ENCODE peak calls at places on chromosomes 13 and 19, in nine cellular contexts. S is stomach; E is astrocyte; I is CD8-positive, alpha-beta memory T cell; G is Karpas-422; H is CD4-positive, alpha-beta memory T cell; Q is kidney; A is brain microvascular endothelial cell; K is K562. L is an unnamed sample.

GRCh38 chr13:40776681-40777165 is 5.7 kb upstream of the MRPS31 start:
- DNase-seq in S (no peak), E (peak), I (peak), G (peak), H (peak), Q (no peak), A (peak), K (peak), L (peak)

GRCh38 chr13:50787316-50788195 is 55.9 kb downstream of the DLEU7 start:
- DNase-seq in S (no peak), E (no peak), I (no peak), G (no peak), H (no peak), Q (no peak), A (no peak), K (no peak), L (no peak)

GRCh38 chr13:101267656-101268055 is 148.7 kb downstream of the NALCN start:
- DNase-seq in S (no peak), E (peak), I (no peak), G (no peak), H (no peak), Q (no peak), A (no peak), K (no peak), L (no peak)

GRCh38 chr19:13881692-13882418 is 4.9 kb downstream of the NANOS3 start:
- DNase-seq in S (no peak), E (peak), I (peak), G (no peak), H (peak), Q (peak), A (no peak), K (no peak), L (no peak)

GRCh38 chr13:60226507-60226906 is 62.8 kb upstream of the DIAPH3 start:
- DNase-seq in S (no peak), E (peak), I (no peak), G (peak), H (no peak), Q (no peak), A (peak), K (peak), L (peak)

GRCh38 chr19:18960370-18960769 is 19.4 kb upstream of the HOMER3 start:
- DNase-seq in S (no peak), E (no peak), I (no peak), G (no peak), H (no peak), Q (no peak), A (no peak), K (no peak), L (no peak)

GRCh38 chr13:30872195-30872594 is 33.9 kb upstream of the MEDAG start:
- DNase-seq in S (no peak), E (no peak), I (no peak), G (no peak), H (no peak), Q (no peak), A (no peak), K (no peak), L (no peak)

GRCh38 chr13:107035778-107036177 is 467.8 kb upstream of the ARGLU1 start:
- DNase-seq in S (no peak), E (peak), I (no peak), G (no peak), H (no peak), Q (no peak), A (peak), K (no peak), L (no peak)

GRCh38 chr13:93700115-93700514 is 473.5 kb downstream of the GPC6 start:
- DNase-seq in S (no peak), E (peak), I (no peak), G (no peak), H (no peak), Q (no peak), A (peak), K (no peak), L (no peak)

GRCh38 chr13:22047785-22048104 is 376.9 kb downstream of the FGF9 start:
- DNase-seq in S (no peak), E (no peak), I (no peak), G (no peak), H (no peak), Q (no peak), A (no peak), K (no peak), L (no peak)

GRCh38 chr13:110044521-110045200 is 258.3 kb upstream of the IRS2 start:
- DNase-seq in S (no peak), E (peak), I (no peak), G (no peak), H (no peak), Q (no peak), A (no peak), K (no peak), L (no peak)

GRCh38 chr19:53037101-53038097 is 7.1 kb upstream of the ERVV-2 start:
- DNase-seq in S (no peak), E (peak), I (peak), G (no peak), H (no peak), Q (peak), A (peak), K (peak), L (no peak)

GRCh38 chr19:45423033-45423588 is 606 bp downstream of the ERCC1 start:
- DNase-seq in S (no peak), E (no peak), I (no peak), G (no peak), H (no peak), Q (no peak), A (no peak), K (no peak), L (no peak)

GRCh38 chr13:20828540-20829364 is 55.0 kb upstream of the EEF1AKMT1 start:
- DNase-seq in S (no peak), E (no peak), I (peak), G (peak), H (peak), Q (no peak), A (no peak), K (no peak), L (peak)

GRCh38 chr13:50629497-50629896 is 214.0 kb downstream of the DLEU7 start:
- DNase-seq in S (no peak), E (peak), I (no peak), G (no peak), H (no peak), Q (no peak), A (no peak), K (no peak), L (no peak)

GRCh38 chr19:43462383-43462782 is 3.0 kb downstream of the LYPD3 start:
- DNase-seq in S (no peak), E (no peak), I (no peak), G (no peak), H (no peak), Q (no peak), A (no peak), K (no peak), L (no peak)

GRCh38 chr13:59873856-59874255 is 289.9 kb downstream of the DIAPH3 start:
- DNase-seq in S (no peak), E (no peak), I (no peak), G (no peak), H (no peak), Q (no peak), A (no peak), K (no peak), L (no peak)

GRCh38 chr13:27960362-27961226 is 8.5 kb downstream of the CDX2 start:
- DNase-seq in S (peak), E (no peak), I (no peak), G (no peak), H (no peak), Q (no peak), A (peak), K (peak), L (no peak)

GRCh38 chr13:46728777-46729176 is 68.2 kb downstream of the ESD start:
- DNase-seq in S (no peak), E (no peak), I (no peak), G (peak), H (no peak), Q (no peak), A (no peak), K (peak), L (peak)

GRCh38 chr13:25372275-25373081 is 704 bp downstream of the ATP8A2 start:
- DNase-seq in S (no peak), E (no peak), I (no peak), G (no peak), H (no peak), Q (no peak), A (no peak), K (peak), L (no peak)

GRCh38 chr19:54439174-54439851 is 9.7 kb upstream of the LENG8 start:
- DNase-seq in S (peak), E (no peak), I (no peak), G (peak), H (no peak), Q (no peak), A (peak), K (no peak), L (peak)

GRCh38 chr13:98997738-98998641 is 20.1 kb upstream of the DOCK9 start:
- DNase-seq in S (no peak), E (peak), I (no peak), G (no peak), H (peak), Q (no peak), A (no peak), K (no peak), L (no peak)

GRCh38 chr19:2883686-2884439 is 16.7 kb downstream of the ZNF556 start:
- DNase-seq in S (no peak), E (no peak), I (no peak), G (peak), H (no peak), Q (no peak), A (no peak), K (no peak), L (peak)

GRCh38 chr19:2888739-2889224 is 11.9 kb upstream of the ZNF57 start:
- DNase-seq in S (no peak), E (no peak), I (peak), G (no peak), H (peak), Q (peak), A (no peak), K (no peak), L (peak)

GRCh38 chr19:2885736-2886135 is 15.0 kb upstream of the ZNF57 start:
- DNase-seq in S (no peak), E (no peak), I (no peak), G (no peak), H (no peak), Q (no peak), A (no peak), K (no peak), L (no peak)

GRCh38 chr19:2887391-2887914 is 13.3 kb upstream of the ZNF57 start:
- DNase-seq in S (no peak), E (peak), I (no peak), G (peak), H (no peak), Q (no peak), A (peak), K (peak), L (peak)
- H3K4me3 ChIP-seq in S (no peak), E (no peak), I (no peak), G (no peak), H (no peak), Q (no peak), A (no peak), K (no peak), L (no peak)

GRCh38 chr13:77874406-77874805 is 44.2 kb downstream of the EDNRB start:
- DNase-seq in S (no peak), E (peak), I (no peak), G (no peak), H (no peak), Q (no peak), A (peak), K (no peak), L (no peak)

GRCh38 chr13:77872995-77873394 is 45.6 kb downstream of the EDNRB start:
- DNase-seq in S (no peak), E (no peak), I (no peak), G (no peak), H (no peak), Q (peak), A (no peak), K (no peak), L (no peak)

GRCh38 chr13:77871596-77871995 is 47.0 kb downstream of the EDNRB start:
- DNase-seq in S (no peak), E (no peak), I (no peak), G (no peak), H (no peak), Q (no peak), A (no peak), K (no peak), L (no peak)

GRCh38 chr13:77878186-77878585 is 40.4 kb downstream of the EDNRB start:
- DNase-seq in S (no peak), E (no peak), I (no peak), G (no peak), H (no peak), Q (no peak), A (no peak), K (no peak), L (no peak)

DNA sequence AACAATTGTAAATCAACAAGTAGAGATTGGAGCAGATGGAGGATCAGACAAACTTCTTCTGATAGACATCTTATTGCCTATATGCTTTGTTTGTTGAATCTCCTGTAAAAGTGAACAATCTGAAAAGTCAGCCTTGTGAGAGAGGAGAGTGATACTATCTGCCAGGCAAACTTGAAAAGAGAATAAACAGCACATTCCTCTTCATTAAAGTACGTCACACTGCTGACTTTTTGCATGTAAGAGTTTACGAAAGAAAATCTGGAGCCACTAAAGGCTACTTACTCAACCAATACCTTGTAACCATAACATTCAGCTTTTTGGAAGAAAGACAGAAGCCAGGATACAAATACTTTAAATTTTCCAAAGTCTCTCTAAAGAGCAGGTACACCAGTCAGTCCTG is 42.5 kb downstream of the EDNRB start:
- DNase-seq in S (no peak), E (peak), I (no peak), G (no peak), H (no peak), Q (no peak), A (no peak), K (no peak), L (no peak)
- H3K4me3 ChIP-seq in S (no peak), E (no peak), I (no peak), G (no peak), H (no peak), Q (no peak), A (no peak), K (no peak), L (no peak)

DNA sequence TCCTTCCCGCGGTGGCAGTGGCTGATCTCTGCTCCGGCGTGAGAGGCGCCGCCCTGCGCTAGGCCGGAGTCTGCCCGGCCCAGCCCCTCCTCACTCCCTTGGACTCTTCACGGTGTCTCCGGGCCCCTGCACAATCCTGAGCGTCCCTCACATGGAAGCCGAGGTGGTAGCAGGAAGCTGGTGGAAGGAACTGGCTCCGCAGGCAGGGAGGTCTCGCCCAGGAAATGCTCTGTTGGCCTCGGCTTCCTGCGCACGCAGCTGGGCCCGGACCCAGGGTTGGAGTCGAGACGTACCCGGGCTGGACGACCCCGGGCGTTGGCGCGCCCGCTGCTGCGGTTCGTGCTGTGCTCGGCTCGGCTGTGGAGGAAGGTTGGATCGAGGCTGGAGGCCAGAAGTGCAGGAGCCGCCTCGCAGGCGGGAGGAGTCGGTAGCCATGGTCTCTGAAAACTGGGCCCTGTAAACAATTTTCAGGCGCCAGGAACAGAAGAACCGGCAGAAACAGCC is 46.3 kb downstream of the ZNF724 start:
- DNase-seq in S (no peak), E (no peak), I (no peak), G (no peak), H (no peak), Q (no peak), A (no peak), K (no peak), L (no peak)
- H3K4me3 ChIP-seq in S (peak), E (no peak), I (no peak), G (no peak), H (no peak), Q (peak), A (peak), K (no peak), L (no peak)

GRCh38 chr19:1406496-1406817 is 929 bp upstream of the DAZAP1 start:
- DNase-seq in S (no peak), E (no peak), I (no peak), G (no peak), H (no peak), Q (peak), A (no peak), K (no peak), L (no peak)
- H3K4me3 ChIP-seq in S (peak), E (peak), I (peak), G (peak), H (peak), Q (peak), A (peak), K (no peak), L (peak)

L was measured in OCI-LY7.